ENCODE peak calls at places on chromosomes 2 and 18, in eight cellular contexts. D is fibroblast of lung; U is Peyer's patch; X is astrocyte; Y is CD8-positive, alpha-beta T cell; G is left ventricle myocardium inferior; T is heart left ventricle; F is CD4-positive, alpha-beta memory T cell. R is an unnamed sample.

GRCh38 chr2:86068098-86069047 is 37.3 kb downstream of the POLR1A start:
- DNase-seq in X (peak; percentile 63), F (peak; percentile 33), T (no peak), D (peak; percentile 68), U (peak; percentile 72), Y (peak; percentile 40), G (no peak), R (no peak)

GRCh38 chr2:12694990-12695774 is 21.6 kb upstream of the TRIB2 start:
- DNase-seq in G (no peak), Y (no peak), U (no peak), D (no peak), F (no peak), T (no peak), X (no peak), R (peak; percentile 56)

GRCh38 chr2:53949457-53949856 is 21.3 kb downstream of the PSME4 start:
- DNase-seq in G (no peak), T (no peak), Y (no peak), X (no peak), D (peak; percentile 28), U (no peak), F (no peak), R (no peak)

GRCh38 chr2:26212011-26212410 is 32.4 kb downstream of the HADHA start:
- DNase-seq in X (no peak), F (no peak), D (no peak), Y (no peak), G (no peak), U (no peak), T (no peak), R (no peak)

GRCh38 chr18:5180254-5180653 is 16.8 kb downstream of the AKAIN1 start:
- DNase-seq in X (no peak), F (no peak), U (no peak), T (no peak), Y (no peak), G (no peak), D (no peak), R (no peak)

GRCh38 chr2:207505728-207506127 is 24.0 kb upstream of the CREB1 start:
- DNase-seq in D (peak; percentile 96), Y (no peak), G (no peak), T (no peak), F (no peak), X (peak; percentile 94), U (no peak), R (no peak)

GRCh38 chr18:48181857-48182430 is 227.2 kb downstream of the ZBTB7C start:
- DNase-seq in Y (no peak), F (no peak), G (no peak), D (no peak), U (no peak), X (no peak), T (no peak), R (no peak)

GRCh38 chr18:77339623-77340022 is 90.0 kb downstream of the GALR1 start:
- DNase-seq in X (no peak), Y (no peak), T (no peak), D (no peak), G (no peak), U (no peak), F (no peak), R (no peak)

GRCh38 chr2:95077893-95078603 is 43.6 kb downstream of the MRPS5 start:
- DNase-seq in T (no peak), D (no peak), X (no peak), F (no peak), Y (no peak), U (no peak), G (no peak), R (no peak)

GRCh38 chr2:233486778-233487552 is 79.6 kb downstream of the USP40 start:
- DNase-seq in U (no peak), T (peak; percentile 34), F (no peak), D (peak; percentile 97), G (no peak), Y (no peak), X (peak; percentile 97), R (no peak)

GRCh38 chr2:237096911-237097310 is 11.2 kb downstream of the COPS8 start:
- DNase-seq in F (no peak), G (no peak), D (peak; percentile 64), Y (no peak), T (no peak), X (peak; percentile 55), U (no peak), R (no peak)

GRCh38 chr2:63048367-63049171 is 2.1 kb upstream of the OTX1 start:
- DNase-seq in U (no peak), X (no peak), Y (no peak), D (no peak), T (no peak), G (no peak), F (no peak), R (no peak)

GRCh38 chr2:29910465-29910864 is 10.9 kb downstream of the ALK start:
- DNase-seq in F (no peak), T (no peak), G (no peak), U (no peak), D (no peak), X (no peak), Y (no peak), R (no peak)

GRCh38 chr18:51588616-51589015 is 391.1 kb upstream of the MEX3C start:
- DNase-seq in F (no peak), Y (no peak), T (no peak), U (no peak), X (no peak), D (no peak), G (no peak), R (no peak)

DNA sequence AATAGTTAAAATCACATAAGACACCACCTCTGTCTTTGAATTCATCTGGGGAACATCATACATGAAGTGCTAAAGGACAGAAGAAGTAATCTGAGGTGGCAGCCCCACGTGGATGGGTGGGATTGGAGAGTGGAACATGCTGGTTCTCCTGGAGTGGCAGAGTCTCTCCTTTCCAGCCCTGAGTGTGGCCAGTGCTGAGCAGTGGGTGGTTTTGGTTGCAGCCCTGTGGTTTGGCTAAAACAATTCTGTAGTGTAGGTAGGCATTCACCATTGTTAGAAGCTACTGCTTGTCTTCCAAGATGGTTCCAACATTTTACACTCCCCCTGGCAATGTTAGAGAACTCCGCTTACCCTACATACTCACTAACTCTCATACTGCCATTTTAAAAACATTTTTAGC is 396.4 kb upstream of the MEX3C start:
- DNase-seq in Y (no peak), F (no peak), T (no peak), G (no peak), X (no peak), U (no peak), D (no peak), R (no peak)
- H3K27ac ChIP-seq in Y (no peak overlapping the region), F (no peak overlapping the region), T (no peak overlapping the region), G (no peak overlapping the region), X (no peak overlapping the region), U (no peak overlapping the region), D (no peak overlapping the region), R (no peak overlapping the region)

GRCh38 chr2:67631474-67631873 is 234.3 kb downstream of the ETAA1 start:
- DNase-seq in D (no peak), F (no peak), Y (no peak), U (no peak), G (no peak), T (no peak), X (no peak), R (no peak)
- H3K4me1 ChIP-seq in D (no peaks in the 10 kb centered on the region), F (no peaks in the 10 kb centered on the region), Y (no peaks in the 10 kb centered on the region), U (no peaks in the 10 kb centered on the region), G (no peaks in the 10 kb centered on the region), T (no peaks in the 10 kb centered on the region), X (peaks cover 4% of the 10 kb centered on the region), R (no peaks in the 10 kb centered on the region)

GRCh38 chr2:241857041-241857541 is 1.6 kb downstream of the PDCD1 start:
- DNase-seq in U (no peak), X (no peak), G (peak; percentile 17), D (no peak), T (no peak), Y (no peak), F (no peak), R (no peak)

GRCh38 chr2:241859436-241860183 is 916 bp upstream of the PDCD1 start:
- DNase-seq in Y (no peak), X (no peak), D (no peak), T (peak; percentile 74), U (peak; percentile 62), G (peak; percentile 68), F (peak; percentile 26), R (no peak)

GRCh38 chr2:241857572-241858121 is 1.0 kb downstream of the PDCD1 start:
- DNase-seq in T (no peak), D (no peak), U (no peak), X (no peak), G (no peak), F (no peak), Y (no peak), R (no peak)

GRCh38 chr2:241859017-241859435 is 332 bp upstream of the PDCD1 start:
- DNase-seq in G (no peak), D (no peak), X (no peak), F (no peak), Y (no peak), T (no peak), U (no peak), R (no peak)

GRCh38 chr2:241858206-241859016 is at the start of gene PDCD1:
- DNase-seq in D (no peak), U (peak; percentile 81), X (no peak), F (peak; percentile 58), Y (no peak), T (peak; percentile 47), G (peak; percentile 25), R (peak; percentile 38)
- H3K4me3 ChIP-seq in D (peak within 1 kb of the TSS; percentile 32), U (peak within 1 kb of the TSS; percentile 41), X (no peak within 1 kb of the TSS), F (peak within 1 kb of the TSS; percentile 58), Y (peak within 1 kb of the TSS; percentile 24), T (peak within 1 kb of the TSS; percentile 33), G (peak within 1 kb of the TSS; percentile 54), R (peak within 1 kb of the TSS; percentile 66)

GRCh38 chr2:98505311-98505808 is 60.7 kb downstream of the INPP4A start:
- DNase-seq in F (peak; percentile 24), G (peak; percentile 34), U (peak; percentile 23), T (peak; percentile 62), D (no peak), Y (no peak), X (no peak), R (peak; percentile 15)
- H3K27ac ChIP-seq in F (peak overlapping the region; percentile 24), G (peak overlapping the region; percentile 46), U (no peak overlapping the region), T (peak overlapping the region; percentile 10), D (no peak overlapping the region), Y (no peak overlapping the region), X (no peak overlapping the region), R (no peak overlapping the region)

DNA sequence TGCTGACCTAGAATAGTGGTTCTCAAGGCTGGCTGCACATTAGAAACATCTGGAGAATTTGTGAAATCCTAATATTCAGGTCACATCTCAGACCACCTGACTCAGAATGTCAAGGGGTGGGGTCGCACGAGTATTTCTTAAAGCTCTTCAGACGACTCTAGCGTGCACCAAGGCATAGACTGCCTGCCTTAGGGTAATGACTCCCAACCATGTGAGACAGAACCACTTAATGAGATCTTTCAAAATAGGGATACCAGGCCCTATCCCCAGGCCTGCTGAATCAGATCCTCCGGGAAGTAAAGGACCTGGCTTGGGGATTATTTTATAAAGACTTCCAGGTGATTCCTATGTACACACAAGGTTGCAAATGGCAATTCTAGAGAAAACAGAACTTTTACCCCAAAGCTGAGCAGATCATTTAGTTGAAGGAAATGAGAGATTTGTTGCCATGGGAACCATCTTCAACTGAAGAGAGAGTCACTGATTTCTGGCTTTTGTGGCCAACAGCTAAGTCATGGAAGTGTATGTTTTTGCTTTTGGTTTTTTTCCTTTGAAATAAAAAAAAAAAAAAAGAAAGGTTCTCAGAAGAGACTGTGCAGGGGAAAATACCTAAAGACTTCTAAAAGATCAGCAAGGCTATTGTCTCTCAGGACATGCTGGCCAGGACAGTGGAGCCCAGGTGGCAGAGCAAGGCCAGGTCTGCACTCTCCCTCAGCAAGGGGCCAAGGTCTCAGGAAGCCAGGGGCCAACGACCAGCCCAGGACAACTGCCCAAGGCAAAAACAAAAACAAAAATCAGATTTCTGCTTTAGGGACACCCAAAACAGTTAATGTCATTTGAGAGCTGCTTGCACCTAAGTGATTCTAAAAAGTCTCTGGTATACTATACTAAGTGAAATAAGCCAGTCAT is 15.3 kb upstream of the LOXHD1 start:
- DNase-seq in T (no peak), Y (no peak), U (no peak), G (no peak), D (peak; percentile 58), X (peak; percentile 56), F (peak; percentile 55), R (peak; percentile 76)
- H3K4me1 ChIP-seq in T (no peaks in the 10 kb centered on the region), Y (peaks cover 14% of the 10 kb centered on the region), U (no peaks in the 10 kb centered on the region), G (no peaks in the 10 kb centered on the region), D (no peaks in the 10 kb centered on the region), X (peaks cover 13% of the 10 kb centered on the region), F (peaks cover 13% of the 10 kb centered on the region), R (no peaks in the 10 kb centered on the region)

R was measured in CD4-positive, CD25-positive, alpha-beta regulatory T cell.